ENCODE peak calls at places on chromosome 12, in six cellular contexts. Y, W, R, T, X and Q are unnamed samples.

GRCh38 chr12:111093428-111094142 is 173.2 kb upstream of the MYL2 start:
- DNase-seq in Y (no peak), W (no peak), R (no peak), T (no peak), X (no peak), Q (no peak)

GRCh38 chr12:46351861-46352595 is 20.5 kb downstream of the SLC38A2 start:
- DNase-seq in Y (no peak), W (no peak), R (no peak), T (no peak), X (no peak), Q (no peak)

GRCh38 chr12:65741662-65742480 is 82.4 kb upstream of the HMGA2 start:
- DNase-seq in Y (no peak), W (no peak), R (peak; percentile 83), T (peak; percentile 78), X (peak; percentile 64), Q (no peak)

GRCh38 chr12:15979096-15980091 is 68.3 kb downstream of the DERA start:
- DNase-seq in Y (peak; percentile 60), W (no peak), R (peak; percentile 62), T (peak; percentile 70), X (peak; percentile 74), Q (peak; percentile 39)

GRCh38 chr12:24617471-24617870 is 331.4 kb downstream of the BCAT1 start:
- DNase-seq in Y (no peak), W (no peak), R (peak; percentile 83), T (no peak), X (peak; percentile 51), Q (no peak)

GRCh38 chr12:91958816-91959215 is 186.8 kb downstream of the BTG1 start:
- DNase-seq in Y (peak; percentile 51), W (no peak), R (peak; percentile 57), T (peak; percentile 76), X (peak; percentile 19), Q (peak; percentile 30)

GRCh38 chr12:1939745-1940607 is 21.5 kb upstream of the CACNA2D4 start:
- DNase-seq in Y (peak; percentile 81), W (peak; percentile 67), R (peak; percentile 80), T (peak; percentile 88), X (peak; percentile 87), Q (peak; percentile 81)

GRCh38 chr12:25269701-25270100 is 19.0 kb upstream of the KRAS start:
- DNase-seq in Y (no peak), W (no peak), R (no peak), T (no peak), X (no peak), Q (no peak)

GRCh38 chr12:80472241-80472640 is 28.2 kb downstream of the PTPRQ start:
- DNase-seq in Y (no peak), W (no peak), R (no peak), T (no peak), X (no peak), Q (no peak)

GRCh38 chr12:47014474-47014873 is 64.9 kb upstream of the PCED1B start:
- DNase-seq in Y (peak; percentile 79), W (no peak), R (peak; percentile 77), T (peak; percentile 65), X (peak; percentile 67), Q (peak; percentile 79)

GRCh38 chr12:75389061-75389460 is 1.8 kb upstream of the GLIPR1L2 start:
- DNase-seq in Y (peak; percentile 72), W (peak; percentile 51), R (peak; percentile 56), T (peak; percentile 16), X (peak; percentile 18), Q (peak; percentile 24)

GRCh38 chr12:118060301-118061010 is 523 bp downstream of the WSB2 start:
- DNase-seq in Y (peak; percentile 38), W (no peak), R (peak; percentile 63), T (peak; percentile 75), X (no peak), Q (no peak)

GRCh38 chr12:26823391-26823790 is 9.6 kb downstream of the ITPR2 start:
- DNase-seq in Y (peak; percentile 31), W (no peak), R (peak; percentile 20), T (peak; percentile 17), X (peak; percentile 47), Q (no peak)

GRCh38 chr12:115455268-115455681 is 771.3 kb upstream of the TBX3 start:
- DNase-seq in Y (no peak), W (no peak), R (no peak), T (no peak), X (no peak), Q (no peak)

GRCh38 chr12:130739571-130739970 is 23.5 kb upstream of the RIMBP2 start:
- DNase-seq in Y (no peak), W (no peak), R (no peak), T (no peak), X (no peak), Q (no peak)

GRCh38 chr12:180445-180844 is 33.5 kb downstream of the SLC6A12 start:
- DNase-seq in Y (no peak), W (no peak), R (peak; percentile 79), T (no peak), X (peak; percentile 47), Q (no peak)

GRCh38 chr12:96047621-96048211 is 12.3 kb upstream of the LTA4H start:
- DNase-seq in Y (peak; percentile 97), W (no peak), R (peak; percentile 43), T (peak; percentile 71), X (peak; percentile 63), Q (no peak)

GRCh38 chr12:58176296-58176869 is 235.0 kb downstream of the ATP23 start:
- DNase-seq in Y (peak; percentile 85), W (peak; percentile 8), R (peak; percentile 46), T (peak; percentile 38), X (peak; percentile 52), Q (peak; percentile 16)

GRCh38 chr12:101697930-101698781 is 716 bp downstream of the CHPT1 start:
- DNase-seq in Y (peak; percentile 48), W (no peak), R (peak; percentile 28), T (peak; percentile 84), X (peak; percentile 29), Q (no peak)

GRCh38 chr12:129069886-129070285 is 216.6 kb downstream of the GLT1D1 start:
- DNase-seq in Y (no peak), W (no peak), R (peak; percentile 63), T (no peak), X (no peak), Q (no peak)

GRCh38 chr12:17235996-17236395 is 630.0 kb upstream of the LMO3 start:
- DNase-seq in Y (no peak), W (no peak), R (no peak), T (no peak), X (no peak), Q (no peak)

GRCh38 chr12:31832740-31833540 is 104.1 kb upstream of the AMN1 start:
- DNase-seq in Y (no peak), W (no peak), R (no peak), T (no peak), X (no peak), Q (no peak)

GRCh38 chr12:56601503-56601902 is 28.6 kb downstream of the BAZ2A start:
- DNase-seq in Y (peak; percentile 15), W (no peak), R (no peak), T (peak; percentile 29), X (no peak), Q (no peak)

GRCh38 chr12:57896139-57896436 is 45.3 kb upstream of the ATP23 start:
- DNase-seq in Y (no peak), W (no peak), R (no peak), T (no peak), X (peak; percentile 65), Q (no peak)

GRCh38 chr12:87687362-87687761 is 341.8 kb downstream of the C12orf50 start:
- DNase-seq in Y (no peak), W (no peak), R (peak; percentile 39), T (no peak), X (peak; percentile 87), Q (peak; percentile 61)

GRCh38 chr12:116697305-116698130 is 40.4 kb downstream of the SPRING1 start:
- DNase-seq in Y (peak; percentile 58), W (no peak), R (peak; percentile 45), T (no peak), X (peak; percentile 26), Q (peak; percentile 28)

GRCh38 chr12:64193931-64194330 is 28.2 kb downstream of the KICS2 start:
- DNase-seq in Y (no peak), W (no peak), R (no peak), T (no peak), X (no peak), Q (no peak)

GRCh38 chr12:5882511-5883185 is 62.4 kb downstream of the ANO2 start:
- DNase-seq in Y (no peak), W (no peak), R (no peak), T (no peak), X (no peak), Q (no peak)